ENCODE peak calls at places on chromosomes 7 and 10, in six cellular contexts. O is CD8-positive, alpha-beta memory T cell; C is upper lobe of right lung; Q is left ventricle myocardium inferior; U is A549; Y is tibial nerve. Z is an unnamed sample. For H3K9me3, the result is how much of the 10 kb centered on the place peaks cover.

GRCh38 chr7:111735661-111736323 is 173.5 kb upstream of the IMMP2L start:
- DNase-seq in C (no peak), Y (peak), U (peak), O (peak), Q (no peak), Z (peak)

GRCh38 chr7:47392241-47392759 is 189.6 kb downstream of the TNS3 start:
- DNase-seq in U (no peak), C (peak), Y (peak), Q (peak), O (no peak), Z (no peak)

GRCh38 chr10:19730848-19731247 is 85.4 kb upstream of the PLXDC2 start:
- DNase-seq in U (no peak), O (no peak), Y (no peak), Q (no peak), C (no peak), Z (no peak)

GRCh38 chr10:68423522-68423921 is 16.4 kb upstream of the RUFY2 start:
- DNase-seq in U (no peak), O (no peak), Q (no peak), C (no peak), Y (no peak), Z (no peak)

GRCh38 chr7:111184960-111185359 is 94.0 kb downstream of the LRRN3 start:
- DNase-seq in O (no peak), Y (no peak), Q (no peak), C (no peak), U (no peak), Z (no peak)

GRCh38 chr10:4549254-4549653 is 276.8 kb upstream of the AKR1E2 start:
- DNase-seq in Y (no peak), O (no peak), Q (no peak), U (no peak), C (no peak), Z (no peak)

GRCh38 chr10:33055636-33056035 is 97.6 kb upstream of the ITGB1 start:
- DNase-seq in C (no peak), Q (no peak), Y (no peak), O (no peak), U (no peak), Z (no peak)

GRCh38 chr7:18610331-18610948 is 114.9 kb downstream of the HDAC9 start:
- DNase-seq in Q (no peak), O (no peak), U (peak), C (no peak), Y (peak), Z (no peak)

GRCh38 chr10:46525177-46525823 is 31.2 kb downstream of the GPRIN2 start:
- DNase-seq in O (no peak), Y (no peak), Q (no peak), U (peak), C (no peak), Z (no peak)

GRCh38 chr10:104333728-104334373 is 4.4 kb downstream of the ITPRIP start:
- DNase-seq in U (no peak), C (no peak), Y (no peak), Q (no peak), O (no peak), Z (no peak)

GRCh38 chr7:11450246-11450645 is 381.8 kb downstream of the THSD7A start:
- DNase-seq in O (no peak), Y (no peak), U (no peak), C (no peak), Q (no peak), Z (no peak)

GRCh38 chr10:24762966-24763623 is 39.4 kb upstream of the ARHGAP21 start:
- DNase-seq in Y (no peak), O (no peak), C (no peak), Q (no peak), U (no peak), Z (no peak)

GRCh38 chr10:11180228-11180627 is 162.6 kb downstream of the CELF2 start:
- DNase-seq in U (no peak), Y (no peak), O (peak), Q (no peak), C (peak), Z (no peak)

GRCh38 chr7:6654842-6655610 is 17.9 kb downstream of the ZNF316 start:
- DNase-seq in C (peak), Y (no peak), Q (no peak), O (no peak), U (no peak), Z (no peak)
- H3K9me3 ChIP-seq in C (under half), Y (under half), Q (under half), O (under half), U (half or more), Z (under half)

GRCh38 chr10:18566177-18566576 is 85.2 kb downstream of the NSUN6 start:
- DNase-seq in C (no peak), U (peak), O (no peak), Y (no peak), Q (no peak), Z (no peak)
- H3K9me3 ChIP-seq in C (under half), U (under half), O (under half), Y (under half), Q (half or more), Z (half or more)

DNA sequence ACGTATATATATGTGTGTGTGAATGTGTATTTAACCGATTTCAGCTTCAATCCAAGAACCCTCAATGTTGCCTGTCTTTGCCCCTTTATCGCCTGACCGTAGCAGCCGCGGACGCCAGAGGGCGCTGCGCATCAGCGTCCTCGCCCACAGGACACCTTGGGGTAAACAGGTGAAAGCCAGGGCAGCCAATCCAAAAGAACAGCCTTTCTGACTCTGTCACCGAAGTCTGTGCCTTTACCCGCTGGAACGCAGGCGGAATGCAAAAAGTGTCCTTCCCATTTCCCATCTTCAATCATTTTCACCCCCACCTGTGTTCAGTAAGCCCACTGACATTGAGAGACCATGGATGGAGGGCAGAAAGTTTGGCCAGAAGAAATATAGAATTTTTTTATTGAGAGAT is 3.6 kb downstream of the NXPH1 start:
- DNase-seq in U (peak), O (peak), Q (no peak), C (peak), Y (no peak), Z (no peak)
- H3K9me3 ChIP-seq in U (under half), O (under half), Q (under half), C (under half), Y (under half), Z (under half)

GRCh38 chr7:57423768-57424167 is 26.2 kb upstream of the ZNF716 start:
- DNase-seq in O (no peak), U (no peak), C (no peak), Q (no peak), Y (no peak), Z (no peak)

GRCh38 chr7:57425969-57426628 is 23.9 kb upstream of the ZNF716 start:
- DNase-seq in C (no peak), U (no peak), Q (no peak), Y (no peak), O (no peak), Z (no peak)

GRCh38 chr7:57426629-57427003 is 23.4 kb upstream of the ZNF716 start:
- DNase-seq in C (no peak), O (no peak), Y (no peak), Q (no peak), U (no peak), Z (no peak)

GRCh38 chr7:57425239-57425944 is 24.6 kb upstream of the ZNF716 start:
- DNase-seq in C (no peak), Y (no peak), Q (no peak), O (no peak), U (no peak), Z (no peak)

GRCh38 chr7:57424515-57425238 is 25.3 kb upstream of the ZNF716 start:
- DNase-seq in Y (no peak), U (no peak), O (no peak), Q (no peak), C (no peak), Z (no peak)
- H3K9me3 ChIP-seq in Y (under half), U (under half), O (under half), Q (under half), C (under half), Z (half or more)

GRCh38 chr7:153701678-153702077 is 350.5 kb upstream of the DPP6 start:
- DNase-seq in Y (no peak), U (no peak), Q (no peak), O (no peak), C (no peak), Z (no peak)

DNA sequence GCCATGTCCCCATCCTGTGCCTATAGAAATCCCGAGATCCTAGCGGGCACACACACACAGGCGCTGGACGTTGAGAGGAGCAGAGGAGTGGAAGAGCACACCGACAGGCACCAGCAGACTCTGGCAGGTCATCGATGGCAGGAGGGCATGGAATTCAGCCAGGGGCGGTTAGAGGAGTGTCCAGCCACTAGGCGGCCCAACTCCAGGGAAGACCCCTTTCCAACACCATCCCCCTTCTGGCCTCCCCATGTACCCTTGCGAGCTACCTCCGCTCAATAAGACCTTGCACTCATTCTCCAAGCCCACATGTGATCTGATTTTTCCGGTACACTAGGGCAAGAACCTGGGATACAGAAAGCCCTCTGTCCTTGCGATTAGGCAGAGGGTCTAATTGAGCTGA is 356.0 kb upstream of the DPP6 start:
- DNase-seq in Y (no peak), Q (no peak), U (no peak), C (no peak), O (no peak), Z (no peak)
- H3K9me3 ChIP-seq in Y (under half), Q (under half), U (under half), C (under half), O (under half), Z (under half)

DNA sequence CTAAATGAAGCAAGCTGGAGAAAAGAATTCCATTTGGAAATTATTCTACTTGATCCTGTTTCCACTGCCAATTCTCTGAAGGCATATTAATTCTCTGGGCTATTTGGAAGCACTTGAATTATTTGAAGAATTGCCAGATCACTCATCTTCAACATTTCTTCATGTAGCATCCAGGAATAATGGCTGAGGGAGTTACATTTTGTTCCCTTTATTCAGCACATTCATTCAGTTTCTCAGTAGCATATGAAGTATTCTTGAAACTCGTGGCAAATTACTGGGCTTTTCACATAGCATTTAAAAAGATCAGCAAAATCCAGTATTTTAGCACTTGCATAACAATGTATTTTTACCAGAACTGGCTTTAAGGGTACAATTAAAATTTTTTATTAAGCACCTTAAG is 127.1 kb upstream of the VIPR2 start:
- DNase-seq in Q (no peak), U (no peak), O (no peak), Y (no peak), C (no peak), Z (no peak)
- H3K9me3 ChIP-seq in Q (under half), U (under half), O (under half), Y (under half), C (under half), Z (under half)

DNA sequence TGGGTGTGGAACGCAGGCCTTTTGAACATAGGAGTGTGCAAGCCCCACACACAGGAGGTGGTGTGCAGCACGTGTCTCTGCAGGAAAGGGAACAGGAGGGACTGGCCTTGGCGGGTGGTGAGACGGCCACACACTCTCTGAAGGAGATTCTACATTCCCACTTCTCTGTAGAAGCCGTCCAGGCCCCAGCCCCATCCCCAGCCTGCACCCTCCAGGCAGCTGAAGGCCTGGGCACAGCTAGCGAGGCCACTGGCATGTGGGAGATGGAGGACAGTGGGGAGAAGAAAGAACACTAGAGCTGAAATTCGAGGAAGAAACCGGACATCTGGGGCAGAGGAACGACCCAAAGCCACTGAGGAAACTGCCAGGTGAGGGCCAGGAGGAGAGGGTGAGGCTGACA is 507.3 kb downstream of the DNAJB6 start:
- DNase-seq in O (no peak), C (peak), Q (no peak), U (no peak), Y (no peak), Z (no peak)
- H3K9me3 ChIP-seq in O (under half), C (under half), Q (under half), U (under half), Y (under half), Z (under half)

DNA sequence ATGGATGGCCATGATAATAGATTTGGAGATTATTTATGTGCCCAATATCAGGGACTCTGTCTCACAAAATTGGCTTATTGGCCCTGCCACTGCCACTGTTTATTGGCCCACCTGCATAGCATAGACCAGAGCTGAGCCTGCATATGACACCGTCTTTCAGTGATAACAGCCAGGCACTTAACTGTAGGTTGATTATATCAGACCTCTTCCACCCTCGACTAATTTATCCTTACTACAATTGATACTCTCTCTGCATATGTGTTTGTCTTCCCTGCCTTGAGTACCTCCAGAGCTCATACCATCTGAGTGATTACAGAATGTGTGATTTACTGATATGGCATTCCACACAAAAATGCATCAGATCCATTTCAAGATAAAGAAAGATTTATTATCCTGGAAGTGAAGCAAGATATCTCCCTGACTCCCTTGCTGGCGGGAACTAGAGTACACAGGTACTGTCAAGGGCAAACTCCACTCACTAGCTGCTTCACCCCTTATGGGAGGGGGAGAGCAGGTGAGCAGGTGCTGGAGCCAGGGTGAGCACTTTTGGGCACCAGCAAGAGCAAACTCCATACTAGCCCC is 13.1 kb upstream of the SAMD9L start:
- DNase-seq in Y (no peak), Q (no peak), C (no peak), U (no peak), O (no peak), Z (no peak)
- H3K9me3 ChIP-seq in Y (under half), Q (under half), C (under half), U (under half), O (under half), Z (under half)

GRCh38 chr10:65275296-65275695 is 1650.5 kb upstream of the LRRTM3 start:
- DNase-seq in Y (no peak), U (peak), C (no peak), O (no peak), Q (no peak), Z (no peak)
- H3K9me3 ChIP-seq in Y (under half), U (under half), C (under half), O (under half), Q (under half), Z (under half)

GRCh38 chr7:10315881-10316280 is 657.8 kb upstream of the PHF14 start:
- DNase-seq in C (no peak), U (no peak), Q (no peak), O (no peak), Y (no peak), Z (no peak)
- H3K9me3 ChIP-seq in C (under half), U (under half), Q (under half), O (under half), Y (under half), Z (under half)